ENCODE peak calls at places on chromosomes 7 and 10, in four cellular contexts. T is A549, H is HepG2, I is K562. N is an unnamed sample.

GRCh38 chr7:96407427-96407826 is 85.5 kb upstream of the SLC25A13 start:
- DNase-seq in T (no peak), H (no peak), I (no peak), N (no peak)

GRCh38 chr7:23931633-23932032 is 221.6 kb downstream of the STK31 start:
- DNase-seq in T (no peak), H (no peak), I (no peak), N (no peak)

GRCh38 chr10:125355657-125356056 is 195.3 kb upstream of the CTBP2 start:
- DNase-seq in T (no peak), H (no peak), I (no peak), N (no peak)

GRCh38 chr7:17623546-17624185 is 316.6 kb downstream of the SNX13 start:
- DNase-seq in T (peak; percentile 16), H (no peak), I (no peak), N (no peak)

GRCh38 chr10:98090822-98091221 is 43.6 kb upstream of the R3HCC1L start:
- DNase-seq in T (no peak), H (no peak), I (no peak), N (no peak)

GRCh38 chr10:70801854-70802253 is 13.9 kb upstream of the SGPL1 start:
- DNase-seq in T (no peak), H (no peak), I (no peak), N (no peak)

GRCh38 chr10:102426803-102427287 is 5.5 kb downstream of the CUEDC2 start:
- DNase-seq in T (no peak), H (no peak), I (no peak), N (no peak)

GRCh38 chr10:28734940-28735759 is 57.8 kb downstream of the BAMBI start:
- DNase-seq in T (peak; percentile 92), H (peak; percentile 95), I (peak; percentile 89), N (no peak)

GRCh38 chr10:69866688-69867461 is 65.2 kb downstream of the COL13A1 start:
- DNase-seq in T (no peak), H (no peak), I (no peak), N (peak; percentile 56)

GRCh38 chr7:26477381-26477780 is 185.7 kb downstream of the SNX10 start:
- DNase-seq in T (no peak), H (no peak), I (no peak), N (no peak)

GRCh38 chr10:131311661-131312260 is at the start of gene TCERG1L:
- DNase-seq in T (no peak), H (no peak), I (no peak), N (peak; percentile 15)

GRCh38 chr7:139212133-139212532 is 18.9 kb upstream of the UBN2 start:
- DNase-seq in T (no peak), H (no peak), I (no peak), N (no peak)

GRCh38 chr10:43311794-43312193 is 44.9 kb upstream of the RASGEF1A start:
- DNase-seq in T (no peak), H (no peak), I (no peak), N (no peak)

GRCh38 chr10:76902949-76903348 is 734.7 kb downstream of the KCNMA1 start:
- DNase-seq in T (peak; percentile 24), H (no peak), I (peak; percentile 34), N (peak; percentile 80)

GRCh38 chr10:114551310-114551972 is 106.6 kb downstream of the ABLIM1 start:
- DNase-seq in T (no peak), H (no peak), I (no peak), N (no peak)

GRCh38 chr10:96606216-96606615 is 19.4 kb upstream of the TM9SF3 start:
- DNase-seq in T (no peak), H (no peak), I (no peak), N (no peak)

GRCh38 chr10:100697070-100697469 is 48.3 kb upstream of the PAX2 start:
- DNase-seq in T (peak; percentile 78), H (peak; percentile 24), I (no peak), N (no peak)

GRCh38 chr10:80504158-80504811 is 33.4 kb upstream of the SH2D4B start:
- DNase-seq in T (no peak), H (no peak), I (peak; percentile 98), N (no peak)

GRCh38 chr10:124740374-124741280 is 3.6 kb downstream of the FAM53B start:
- DNase-seq in T (no peak), H (peak; percentile 74), I (no peak), N (no peak)

GRCh38 chr7:15652776-15653290 is 33.6 kb downstream of the MEOX2 start:
- DNase-seq in T (no peak), H (no peak), I (no peak), N (no peak)

GRCh38 chr10:15474671-15475070 is 103.6 kb upstream of the FAM171A1 start:
- DNase-seq in T (no peak), H (no peak), I (no peak), N (no peak)

GRCh38 chr10:15473401-15473777 is 102.3 kb upstream of the FAM171A1 start:
- DNase-seq in T (no peak), H (no peak), I (no peak), N (no peak)

GRCh38 chr10:15472008-15472407 is 100.9 kb upstream of the FAM171A1 start:
- DNase-seq in T (no peak), H (no peak), I (no peak), N (no peak)

GRCh38 chr10:15476337-15476736 is 105.2 kb upstream of the FAM171A1 start:
- DNase-seq in T (no peak), H (no peak), I (no peak), N (no peak)

DNA sequence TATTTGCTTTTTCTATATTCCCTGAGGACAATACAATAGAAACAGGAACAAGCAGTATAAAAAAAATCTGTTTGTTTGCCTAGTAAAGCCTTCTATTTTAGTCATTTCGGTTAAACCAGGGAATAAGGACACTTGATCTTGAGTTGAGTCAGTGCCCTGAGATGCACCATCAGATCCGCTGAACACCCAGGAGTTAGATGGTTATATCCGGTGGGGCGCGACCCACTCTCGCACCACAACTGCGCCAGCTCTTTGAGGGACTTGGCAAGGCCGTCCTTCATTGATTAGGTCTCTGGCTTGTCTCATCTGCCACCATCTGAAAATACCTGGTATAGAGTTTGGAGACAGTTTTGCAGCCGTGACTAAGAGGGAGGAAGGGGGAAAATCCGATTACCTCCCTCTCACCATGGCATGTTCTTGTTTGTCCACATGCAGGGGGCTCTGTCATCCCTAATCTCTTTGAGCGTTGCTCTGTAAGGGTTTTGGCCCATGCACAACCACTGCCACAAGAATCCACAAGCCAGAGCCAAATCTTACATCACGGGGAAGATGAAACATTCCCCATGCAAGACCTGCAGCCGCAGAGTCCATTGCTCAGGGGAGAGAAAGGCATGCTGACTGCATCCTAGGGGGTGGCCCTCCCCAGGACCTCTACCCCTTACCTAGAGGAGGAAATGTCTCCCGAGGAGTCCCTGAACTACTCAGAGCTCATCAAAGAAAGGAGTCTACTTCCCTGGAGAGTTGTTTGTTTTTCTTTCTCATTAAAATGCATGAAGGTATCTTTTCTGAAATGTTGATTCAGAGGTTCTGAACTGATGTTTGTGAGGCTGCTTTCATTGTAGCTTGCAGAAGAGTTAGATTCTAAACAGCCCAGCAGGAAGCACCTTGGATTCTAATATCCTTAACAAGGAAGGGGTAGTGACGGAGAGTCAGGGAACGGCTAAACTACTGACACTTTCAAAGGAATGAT is 101.6 kb upstream of the FAM171A1 start:
- DNase-seq in T (no peak), H (no peak), I (no peak), N (peak; percentile 22)
- TF ChIP-seq HMGXB4 in T (no peak), H (no peak), I (no peak), N (no peak)

GRCh38 chr10:121311812-121312443 is 286.3 kb downstream of the FGFR2 start:
- DNase-seq in T (no peak), H (no peak), I (no peak), N (no peak)
- TF ChIP-seq HMGXB4 in T (no peak), H (no peak), I (no peak), N (no peak)

GRCh38 chr7:51446785-51447184 is 130.2 kb upstream of the COBL start:
- DNase-seq in T (no peak), H (no peak), I (no peak), N (no peak)

GRCh38 chr7:51446356-51446755 is 129.7 kb upstream of the COBL start:
- DNase-seq in T (no peak), H (no peak), I (no peak), N (peak; percentile 62)

GRCh38 chr7:51451751-51452465 is 135.3 kb upstream of the COBL start:
- DNase-seq in T (no peak), H (no peak), I (peak; percentile 12), N (peak; percentile 72)

GRCh38 chr7:51452694-51453093 is 136.1 kb upstream of the COBL start:
- DNase-seq in T (no peak), H (no peak), I (no peak), N (no peak)

GRCh38 chr7:51450541-51450940 is 133.9 kb upstream of the COBL start:
- DNase-seq in T (no peak), H (no peak), I (no peak), N (no peak)
- TF ChIP-seq HMGXB4 in T (no peak), H (no peak), I (no peak), N (no peak)

DNA sequence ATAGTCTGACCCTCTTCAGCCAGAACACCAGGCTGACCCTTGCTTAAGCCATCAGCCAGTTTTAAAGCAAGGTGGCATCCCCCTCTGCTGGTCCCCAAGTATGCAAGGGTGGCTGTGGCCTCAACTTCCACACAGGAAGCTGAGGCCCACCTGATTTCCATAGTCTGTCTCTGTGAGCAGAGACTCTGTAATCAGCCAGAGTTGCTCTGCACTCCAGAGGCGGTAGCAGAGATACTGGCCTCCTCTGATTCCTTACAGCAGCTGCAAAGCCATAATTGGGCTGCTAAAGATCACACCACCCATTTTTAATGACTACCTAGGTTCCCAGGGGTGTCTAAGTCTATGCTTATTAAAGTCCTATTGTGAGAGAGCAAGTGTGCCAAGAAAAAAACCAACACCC is 1.8 kb downstream of the PDAP1 start:
- DNase-seq in T (no peak), H (no peak), I (peak; percentile 44), N (no peak)
- TF ChIP-seq HMGXB4 in T (no peak), H (no peak), I (no peak), N (no peak)

GRCh38 chr10:132563485-132564248 is 26.1 kb downstream of the INPP5A start:
- DNase-seq in T (no peak), H (no peak), I (no peak), N (peak; percentile 35)
- TF ChIP-seq HMGXB4 in T (no peak), H (no peak), I (no peak), N (no peak)

GRCh38 chr10:1217237-1217587 is 161.0 kb downstream of the WDR37 start:
- DNase-seq in T (no peak), H (no peak), I (no peak), N (no peak)
- TF ChIP-seq HMGXB4 in T (no peak), H (no peak), I (no peak), N (no peak)

DNA sequence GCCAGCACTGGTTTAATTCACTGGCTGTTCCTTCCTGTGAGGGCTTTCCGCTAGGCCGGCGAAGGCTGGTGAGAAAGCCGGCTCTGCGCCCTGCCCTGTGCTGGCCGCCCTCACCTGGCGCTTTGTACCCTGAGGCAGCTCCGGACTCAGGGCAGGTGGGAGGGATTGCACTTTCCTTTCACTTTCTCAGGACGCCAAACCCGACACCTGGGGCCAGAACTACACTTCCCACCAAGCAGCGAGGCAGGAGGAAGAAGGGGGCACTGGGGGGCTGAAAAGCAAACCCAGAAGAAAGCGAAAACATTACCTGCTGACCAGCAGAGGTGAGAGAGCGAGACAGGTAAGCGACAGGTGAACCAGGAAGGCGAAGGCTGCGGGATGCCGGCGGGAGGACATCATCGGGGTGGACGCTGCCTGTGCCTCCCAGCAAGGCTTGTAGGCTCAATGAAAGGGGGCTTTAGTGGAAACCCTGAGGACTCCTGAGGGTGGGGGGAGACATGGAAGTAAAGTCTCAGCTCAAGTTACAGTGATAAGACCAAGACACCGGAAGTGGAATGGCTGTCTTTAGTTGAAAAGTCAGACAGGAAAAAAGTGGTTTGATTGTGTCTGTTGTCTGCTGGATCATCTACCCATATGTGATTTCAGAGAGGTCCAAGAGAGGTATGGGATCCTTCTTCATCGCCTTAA is at the start of gene RAB19:
- DNase-seq in T (no peak), H (no peak), I (no peak), N (peak; percentile 82)
- TF ChIP-seq HMGXB4 in T (no peak), H (no peak), I (no peak), N (peak; percentile 74)

GRCh38 chr10:24303522-24304310 is 94.8 kb downstream of the KIAA1217 start:
- DNase-seq in T (no peak), H (no peak), I (no peak), N (no peak)
- TF ChIP-seq HMGXB4 in T (no peak), H (no peak), I (no peak), N (no peak)

N was measured in WTC11.